ENCODE peak calls at places on chromosomes 16 and 17, in five cellular contexts. One of them, this sample, is unnamed.

GRCh38 chr16:89360760-89361435 is 129.5 kb downstream of the ANKRD11 start:
- DNase-seq in astrocyte of the spinal cord: no peak
- DNase-seq in Panc1: no peak
- DNase-seq in activated T-helper 9 cell treated with anti-CD3 and anti-CD28 coated beads, Interleukin-2, amount 50 U/mL, for 16 hours: peak; percentile 54
- DNase-seq in brain microvascular endothelial cell: no peak
- DNase-seq in this sample: peak; percentile 7

GRCh38 chr16:65773319-65773874 is 593.1 kb upstream of the CDH5 start:
- DNase-seq in astrocyte of the spinal cord: no peak
- DNase-seq in Panc1: no peak
- DNase-seq in activated T-helper 9 cell treated with anti-CD3 and anti-CD28 coated beads, Interleukin-2, amount 50 U/mL, for 16 hours: no peak
- DNase-seq in brain microvascular endothelial cell: no peak
- DNase-seq in this sample: no peak

GRCh38 chr17:72039490-72039889 is 81.3 kb upstream of the SOX9 start:
- DNase-seq in astrocyte of the spinal cord: no peak
- DNase-seq in Panc1: no peak
- DNase-seq in activated T-helper 9 cell treated with anti-CD3 and anti-CD28 coated beads, Interleukin-2, amount 50 U/mL, for 16 hours: no peak
- DNase-seq in brain microvascular endothelial cell: no peak
- DNase-seq in this sample: no peak

GRCh38 chr17:30379303-30380105 is 777 bp downstream of the CPD start:
- DNase-seq in astrocyte of the spinal cord: no peak
- DNase-seq in Panc1: no peak
- DNase-seq in activated T-helper 9 cell treated with anti-CD3 and anti-CD28 coated beads, Interleukin-2, amount 50 U/mL, for 16 hours: no peak
- DNase-seq in brain microvascular endothelial cell: no peak
- DNase-seq in this sample: peak; percentile 59

GRCh38 chr16:56736476-56736875 is 6.5 kb downstream of the NUP93 start:
- DNase-seq in astrocyte of the spinal cord: no peak
- DNase-seq in Panc1: no peak
- DNase-seq in activated T-helper 9 cell treated with anti-CD3 and anti-CD28 coated beads, Interleukin-2, amount 50 U/mL, for 16 hours: no peak
- DNase-seq in brain microvascular endothelial cell: no peak
- DNase-seq in this sample: no peak

GRCh38 chr17:14044702-14045101 is 24.6 kb upstream of the COX10 start:
- DNase-seq in astrocyte of the spinal cord: no peak
- DNase-seq in Panc1: no peak
- DNase-seq in activated T-helper 9 cell treated with anti-CD3 and anti-CD28 coated beads, Interleukin-2, amount 50 U/mL, for 16 hours: no peak
- DNase-seq in brain microvascular endothelial cell: no peak
- DNase-seq in this sample: no peak

GRCh38 chr17:37276475-37276874 is 99.3 kb upstream of the C17orf78 start:
- DNase-seq in astrocyte of the spinal cord: no peak
- DNase-seq in Panc1: no peak
- DNase-seq in activated T-helper 9 cell treated with anti-CD3 and anti-CD28 coated beads, Interleukin-2, amount 50 U/mL, for 16 hours: no peak
- DNase-seq in brain microvascular endothelial cell: no peak
- DNase-seq in this sample: peak; percentile 68

GRCh38 chr17:16910341-16910740 is 61.6 kb downstream of the TNFRSF13B start:
- DNase-seq in astrocyte of the spinal cord: no peak
- DNase-seq in Panc1: no peak
- DNase-seq in activated T-helper 9 cell treated with anti-CD3 and anti-CD28 coated beads, Interleukin-2, amount 50 U/mL, for 16 hours: no peak
- DNase-seq in brain microvascular endothelial cell: no peak
- DNase-seq in this sample: no peak

GRCh38 chr17:8022358-8023038 is 16.4 kb upstream of the ALOX15B start:
- DNase-seq in astrocyte of the spinal cord: no peak
- DNase-seq in Panc1: no peak
- DNase-seq in activated T-helper 9 cell treated with anti-CD3 and anti-CD28 coated beads, Interleukin-2, amount 50 U/mL, for 16 hours: no peak
- DNase-seq in brain microvascular endothelial cell: peak; percentile 9
- DNase-seq in this sample: no peak

GRCh38 chr17:55735784-55736405 is 13.2 kb upstream of the TMEM100 start:
- DNase-seq in astrocyte of the spinal cord: peak; percentile 59
- DNase-seq in Panc1: no peak
- DNase-seq in activated T-helper 9 cell treated with anti-CD3 and anti-CD28 coated beads, Interleukin-2, amount 50 U/mL, for 16 hours: no peak
- DNase-seq in brain microvascular endothelial cell: peak; percentile 45
- DNase-seq in this sample: peak; percentile 42

GRCh38 chr17:29112780-29113295 is 67.4 kb downstream of the MYO18A start:
- DNase-seq in astrocyte of the spinal cord: peak; percentile 71
- DNase-seq in Panc1: no peak
- DNase-seq in activated T-helper 9 cell treated with anti-CD3 and anti-CD28 coated beads, Interleukin-2, amount 50 U/mL, for 16 hours: no peak
- DNase-seq in brain microvascular endothelial cell: no peak
- DNase-seq in this sample: peak; percentile 81

GRCh38 chr17:10114931-10115535 is 83.4 kb downstream of the GAS7 start:
- DNase-seq in astrocyte of the spinal cord: peak; percentile 95
- DNase-seq in Panc1: no peak
- DNase-seq in activated T-helper 9 cell treated with anti-CD3 and anti-CD28 coated beads, Interleukin-2, amount 50 U/mL, for 16 hours: peak; percentile 8
- DNase-seq in brain microvascular endothelial cell: peak; percentile 84
- DNase-seq in this sample: no peak

GRCh38 chr16:87924041-87924851 is 12.1 kb downstream of the CA5A start:
- DNase-seq in astrocyte of the spinal cord: no peak
- DNase-seq in Panc1: no peak
- DNase-seq in activated T-helper 9 cell treated with anti-CD3 and anti-CD28 coated beads, Interleukin-2, amount 50 U/mL, for 16 hours: no peak
- DNase-seq in brain microvascular endothelial cell: no peak
- DNase-seq in this sample: peak; percentile 94

GRCh38 chr17:4950075-4950756 is 703 bp upstream of the ENO3 start:
- DNase-seq in astrocyte of the spinal cord: no peak
- DNase-seq in Panc1: no peak
- DNase-seq in activated T-helper 9 cell treated with anti-CD3 and anti-CD28 coated beads, Interleukin-2, amount 50 U/mL, for 16 hours: peak; percentile 23
- DNase-seq in brain microvascular endothelial cell: no peak
- DNase-seq in this sample: no peak

GRCh38 chr16:4426021-4426684 is 485 bp downstream of the DNAJA3 start:
- DNase-seq in astrocyte of the spinal cord: no peak
- DNase-seq in Panc1: no peak
- DNase-seq in activated T-helper 9 cell treated with anti-CD3 and anti-CD28 coated beads, Interleukin-2, amount 50 U/mL, for 16 hours: no peak
- DNase-seq in brain microvascular endothelial cell: no peak
- DNase-seq in this sample: peak; percentile 45

GRCh38 chr16:14418795-14419225 is 211.2 kb downstream of the PARN start:
- DNase-seq in astrocyte of the spinal cord: no peak
- DNase-seq in Panc1: no peak
- DNase-seq in activated T-helper 9 cell treated with anti-CD3 and anti-CD28 coated beads, Interleukin-2, amount 50 U/mL, for 16 hours: no peak
- DNase-seq in brain microvascular endothelial cell: no peak
- DNase-seq in this sample: no peak

GRCh38 chr17:40168262-40168832 is 8.9 kb upstream of the RAPGEFL1 start:
- DNase-seq in astrocyte of the spinal cord: peak; percentile 65
- DNase-seq in Panc1: peak; percentile 41
- DNase-seq in activated T-helper 9 cell treated with anti-CD3 and anti-CD28 coated beads, Interleukin-2, amount 50 U/mL, for 16 hours: no peak
- DNase-seq in brain microvascular endothelial cell: peak; percentile 54
- DNase-seq in this sample: peak; percentile 34

GRCh38 chr17:18257747-18258355 is 687 bp downstream of the FLII start:
- DNase-seq in astrocyte of the spinal cord: peak; percentile 66
- DNase-seq in Panc1: no peak
- DNase-seq in activated T-helper 9 cell treated with anti-CD3 and anti-CD28 coated beads, Interleukin-2, amount 50 U/mL, for 16 hours: peak; percentile 32
- DNase-seq in brain microvascular endothelial cell: peak; percentile 49
- DNase-seq in this sample: peak; percentile 34

GRCh38 chr16:67481561-67482259 is 753 bp upstream of the ATP6V0D1 start:
- DNase-seq in astrocyte of the spinal cord: no peak
- DNase-seq in Panc1: no peak
- DNase-seq in activated T-helper 9 cell treated with anti-CD3 and anti-CD28 coated beads, Interleukin-2, amount 50 U/mL, for 16 hours: peak; percentile 24
- DNase-seq in brain microvascular endothelial cell: no peak
- DNase-seq in this sample: peak; percentile 57

GRCh38 chr17:35254107-35254802 is 11.4 kb downstream of the SLFN5 start:
- DNase-seq in astrocyte of the spinal cord: peak; percentile 90
- DNase-seq in Panc1: peak; percentile 59
- DNase-seq in activated T-helper 9 cell treated with anti-CD3 and anti-CD28 coated beads, Interleukin-2, amount 50 U/mL, for 16 hours: no peak
- DNase-seq in brain microvascular endothelial cell: peak; percentile 87
- DNase-seq in this sample: no peak

GRCh38 chr16:65908568-65908967 is 457.9 kb upstream of the CDH5 start:
- DNase-seq in astrocyte of the spinal cord: no peak
- DNase-seq in Panc1: no peak
- DNase-seq in activated T-helper 9 cell treated with anti-CD3 and anti-CD28 coated beads, Interleukin-2, amount 50 U/mL, for 16 hours: no peak
- DNase-seq in brain microvascular endothelial cell: no peak
- DNase-seq in this sample: no peak

GRCh38 chr17:47741793-47742145 is 8.7 kb downstream of the TBX21 start:
- DNase-seq in astrocyte of the spinal cord: no peak
- DNase-seq in Panc1: no peak
- DNase-seq in activated T-helper 9 cell treated with anti-CD3 and anti-CD28 coated beads, Interleukin-2, amount 50 U/mL, for 16 hours: no peak
- DNase-seq in brain microvascular endothelial cell: no peak
- DNase-seq in this sample: peak; percentile 42

GRCh38 chr17:20218231-20218630 is 209.1 kb downstream of the SPECC1 start:
- DNase-seq in astrocyte of the spinal cord: no peak
- DNase-seq in Panc1: no peak
- DNase-seq in activated T-helper 9 cell treated with anti-CD3 and anti-CD28 coated beads, Interleukin-2, amount 50 U/mL, for 16 hours: no peak
- DNase-seq in brain microvascular endothelial cell: no peak
- DNase-seq in this sample: no peak

GRCh38 chr17:16037636-16038035 is 38.0 kb downstream of the TTC19 start:
- DNase-seq in astrocyte of the spinal cord: peak; percentile 47
- DNase-seq in Panc1: no peak
- DNase-seq in activated T-helper 9 cell treated with anti-CD3 and anti-CD28 coated beads, Interleukin-2, amount 50 U/mL, for 16 hours: no peak
- DNase-seq in brain microvascular endothelial cell: peak; percentile 24
- DNase-seq in this sample: no peak

GRCh38 chr16:85179344-85180046 is 67.2 kb upstream of the CIBAR2 start:
- DNase-seq in astrocyte of the spinal cord: no peak
- DNase-seq in Panc1: no peak
- DNase-seq in activated T-helper 9 cell treated with anti-CD3 and anti-CD28 coated beads, Interleukin-2, amount 50 U/mL, for 16 hours: no peak
- DNase-seq in brain microvascular endothelial cell: no peak
- DNase-seq in this sample: no peak

GRCh38 chr17:59851431-59852375 is 41.0 kb downstream of the TUBD1 start:
- DNase-seq in astrocyte of the spinal cord: peak; percentile 90
- DNase-seq in Panc1: no peak
- DNase-seq in activated T-helper 9 cell treated with anti-CD3 and anti-CD28 coated beads, Interleukin-2, amount 50 U/mL, for 16 hours: no peak
- DNase-seq in brain microvascular endothelial cell: peak; percentile 63
- DNase-seq in this sample: no peak

This sample was measured in NCI-H69.